ENCODE peak calls at places on chromosomes 12 and 14, in nine cellular contexts. E is EH; F is GM13976; N is tibial nerve; J is activated naive CD4-positive, alpha-beta T cell treated with Interleukin-2 at 50 U/mL for 16 hours; P is substantia nigra; H is non-pigmented ciliary epithelial cell; V is lung microvascular endothelial cell; D is CD8-positive, alpha-beta memory T cell. A is an unnamed sample.

GRCh38 chr14:90629471-90629870 is 186.8 kb downstream of the TTC7B start:
- DNase-seq in E (no peak), F (no peak), N (no peak), J (no peak), P (no peak), H (no peak), V (no peak), D (no peak), A (no peak)

GRCh38 chr12:109737111-109737510 is 23.5 kb downstream of the FAM222A start:
- DNase-seq in E (no peak), F (no peak), N (no peak), J (no peak), P (no peak), H (no peak), V (no peak), D (peak), A (no peak)

GRCh38 chr12:538731-539539 is 79.2 kb downstream of the B4GALNT3 start:
- DNase-seq in E (peak), F (no peak), N (peak), J (peak), P (peak), H (no peak), V (peak), D (peak), A (peak)

GRCh38 chr12:95208678-95209077 is 8.6 kb downstream of the FGD6 start:
- DNase-seq in E (no peak), F (no peak), N (no peak), J (no peak), P (no peak), H (no peak), V (no peak), D (no peak), A (no peak)

GRCh38 chr14:95514131-95515079 is 2.0 kb downstream of the SYNE3 start:
- DNase-seq in E (no peak), F (peak), N (no peak), J (no peak), P (peak), H (no peak), V (no peak), D (no peak), A (no peak)

GRCh38 chr12:25718081-25718731 is 165.1 kb upstream of the LMNTD1 start:
- DNase-seq in E (peak), F (no peak), N (no peak), J (no peak), P (no peak), H (no peak), V (no peak), D (no peak), A (no peak)

GRCh38 chr12:5503371-5503770 is 71.5 kb downstream of the NTF3 start:
- DNase-seq in E (no peak), F (no peak), N (no peak), J (no peak), P (no peak), H (no peak), V (no peak), D (no peak), A (no peak)

GRCh38 chr12:77893918-77894317 is 63.2 kb downstream of the NAV3 start:
- DNase-seq in E (no peak), F (no peak), N (no peak), J (no peak), P (no peak), H (peak), V (peak), D (no peak), A (peak)

GRCh38 chr14:73237786-73238261 is 518 bp downstream of the PAPLN start:
- DNase-seq in E (no peak), F (peak), N (no peak), J (no peak), P (no peak), H (no peak), V (no peak), D (no peak), A (no peak)

GRCh38 chr14:105204931-105205717 is 24.0 kb upstream of the NUDT14 start:
- DNase-seq in E (no peak), F (no peak), N (no peak), J (no peak), P (no peak), H (no peak), V (no peak), D (no peak), A (no peak)

GRCh38 chr12:30796508-30796780 is 41.7 kb upstream of the CAPRIN2 start:
- DNase-seq in E (peak), F (no peak), N (no peak), J (no peak), P (no peak), H (peak), V (peak), D (no peak), A (no peak)

GRCh38 chr12:110073049-110073831 is 24.9 kb upstream of the C12orf76 start:
- DNase-seq in E (peak), F (peak), N (peak), J (peak), P (peak), H (no peak), V (peak), D (no peak), A (peak)

GRCh38 chr12:115440438-115440837 is 756.5 kb upstream of the TBX3 start:
- DNase-seq in E (peak), F (no peak), N (no peak), J (no peak), P (no peak), H (peak), V (peak), D (no peak), A (no peak)

GRCh38 chr14:101072070-101072469 is 168.5 kb upstream of the RTL1 start:
- DNase-seq in E (no peak), F (no peak), N (no peak), J (no peak), P (no peak), H (no peak), V (no peak), D (no peak), A (no peak)

GRCh38 chr12:96383991-96384390 is 16.2 kb downstream of the CDK17 start:
- DNase-seq in E (peak), F (no peak), N (no peak), J (no peak), P (no peak), H (no peak), V (no peak), D (no peak), A (peak)

GRCh38 chr12:120706029-120706428 is 4.2 kb upstream of the UNC119B start:
- DNase-seq in E (no peak), F (no peak), N (no peak), J (no peak), P (no peak), H (no peak), V (no peak), D (no peak), A (no peak)

GRCh38 chr12:118050972-118051910 is 9.7 kb downstream of the WSB2 start:
- DNase-seq in E (no peak), F (no peak), N (no peak), J (no peak), P (no peak), H (no peak), V (no peak), D (no peak), A (no peak)

GRCh38 chr12:3951380-3952135 is 78.4 kb upstream of the PARP11 start:
- DNase-seq in E (no peak), F (no peak), N (no peak), J (no peak), P (no peak), H (no peak), V (no peak), D (no peak), A (no peak)

GRCh38 chr14:22387776-22388241 is 201.2 kb downstream of the DAD1 start:
- DNase-seq in E (no peak), F (no peak), N (no peak), J (no peak), P (no peak), H (no peak), V (no peak), D (no peak), A (no peak)

GRCh38 chr14:106204063-106204462 is 677.7 kb downstream of the TMEM121 start:
- DNase-seq in E (no peak), F (no peak), N (no peak), J (no peak), P (no peak), H (no peak), V (no peak), D (no peak), A (no peak)

A was measured in endothelial cell of umbilical vein.